ENCODE peak calls at places on chromosomes 12 and 14, in nine cellular contexts. P, N, L, U, G, Z, I, K and H are unnamed samples.

GRCh38 chr14:23034498-23035302 is at the start of gene PSMB5:
- DNase-seq in Z (peak), L (no peak), U (peak), G (peak), K (no peak), P (no peak), I (peak), N (peak), H (no peak)

GRCh38 chr12:127025545-127025944 is 1241.4 kb upstream of the TMEM132C start:
- DNase-seq in U (peak), G (no peak), I (no peak), P (no peak), L (no peak), N (no peak), Z (no peak), K (no peak), H (no peak)

GRCh38 chr14:101082436-101083384 is 179.2 kb upstream of the RTL1 start:
- DNase-seq in U (no peak), L (no peak), K (no peak), Z (no peak), I (no peak), P (no peak), G (no peak), N (no peak), H (no peak)

GRCh38 chr12:6608592-6609311 is 1.6 kb upstream of the CHD4 start:
- DNase-seq in K (no peak), P (no peak), L (no peak), I (peak), G (no peak), N (no peak), U (peak), Z (no peak), H (no peak)

GRCh38 chr12:79124385-79124784 is 259.8 kb downstream of the SYT1 start:
- DNase-seq in U (no peak), I (no peak), G (no peak), P (no peak), K (no peak), Z (no peak), L (no peak), N (no peak), H (no peak)

GRCh38 chr12:108855284-108856169 is 1.9 kb downstream of the SSH1 start:
- DNase-seq in Z (peak), L (no peak), I (no peak), U (no peak), N (no peak), K (no peak), P (no peak), G (no peak), H (no peak)

GRCh38 chr14:72946491-72946890 is 20.2 kb downstream of the DCAF4 start:
- DNase-seq in G (no peak), K (no peak), I (no peak), L (no peak), N (no peak), P (no peak), Z (peak), U (no peak), H (no peak)

GRCh38 chr14:71138236-71139057 is 231.2 kb downstream of the PCNX1 start:
- DNase-seq in L (no peak), P (no peak), K (no peak), N (no peak), I (no peak), Z (no peak), U (no peak), G (no peak), H (no peak)

GRCh38 chr12:105983622-105984325 is 155.0 kb downstream of the NUAK1 start:
- DNase-seq in N (no peak), Z (peak), L (no peak), U (peak), I (no peak), P (no peak), G (no peak), K (no peak), H (no peak)

GRCh38 chr12:26185532-26186320 is 9.6 kb upstream of the SSPN start:
- DNase-seq in Z (no peak), K (no peak), I (no peak), P (no peak), U (no peak), L (no peak), N (no peak), G (no peak), H (no peak)

GRCh38 chr12:50621435-50622304 is 116.9 kb downstream of the DIP2B start:
- DNase-seq in N (no peak), L (no peak), P (peak), G (no peak), U (no peak), I (no peak), K (no peak), Z (no peak), H (no peak)

GRCh38 chr14:71698698-71699097 is 233.5 kb upstream of the RGS6 start:
- DNase-seq in P (no peak), N (no peak), I (no peak), U (no peak), Z (no peak), L (no peak), K (no peak), G (no peak), H (no peak)

GRCh38 chr12:102659200-102659911 is 179.0 kb upstream of the IGF1 start:
- DNase-seq in Z (no peak), I (no peak), L (no peak), K (no peak), G (no peak), P (no peak), U (no peak), N (no peak), H (no peak)

GRCh38 chr14:104687601-104688504 is 1.6 kb upstream of the INF2 start:
- DNase-seq in L (peak), U (peak), Z (no peak), G (no peak), P (no peak), I (no peak), K (no peak), N (peak), H (no peak)

GRCh38 chr12:27272375-27273028 is 28.4 kb downstream of the STK38L start:
- DNase-seq in I (no peak), P (peak), L (no peak), K (no peak), G (no peak), Z (no peak), N (no peak), U (peak), H (no peak)

GRCh38 chr12:105319691-105320209 is 10.7 kb upstream of the C12orf75 start:
- DNase-seq in U (no peak), P (no peak), N (no peak), L (no peak), Z (no peak), G (no peak), K (no peak), I (no peak), H (no peak)

GRCh38 chr12:96578526-96579125 is 89.2 kb downstream of the CFAP54 start:
- DNase-seq in K (peak), I (no peak), Z (no peak), N (no peak), P (peak), U (peak), G (no peak), L (peak), H (no peak)

GRCh38 chr14:104556256-104557021 is 23.1 kb upstream of the C14orf180 start:
- DNase-seq in U (no peak), I (no peak), N (peak), Z (no peak), G (no peak), K (no peak), P (no peak), L (no peak), H (no peak)

GRCh38 chr12:5884846-5885245 is 60.2 kb downstream of the ANO2 start:
- DNase-seq in Z (no peak), I (no peak), L (no peak), K (no peak), P (no peak), N (no peak), G (no peak), U (no peak), H (no peak)

GRCh38 chr12:122989874-122990400 is 9.5 kb downstream of the ARL6IP4 start:
- DNase-seq in L (no peak), Z (no peak), N (no peak), K (no peak), G (no peak), I (no peak), P (no peak), U (no peak), H (no peak)

GRCh38 chr14:71214241-71214640 is 307.0 kb downstream of the PCNX1 start:
- DNase-seq in N (no peak), G (no peak), K (no peak), P (no peak), L (no peak), I (no peak), U (no peak), Z (no peak), H (no peak)